ENCODE peak calls at places on chromosomes 16 and 17, in seven cellular contexts. U is Peyer's patch, G is ovary, B is H1, A is testis, T is HCT116, L is endothelial cell of umbilical vein. W is an unnamed sample.

GRCh38 chr16:85835956-85836705 is 36.6 kb downstream of the COX4I1 start:
- DNase-seq in B (no peak), T (no peak), G (no peak), U (no peak), L (no peak), A (no peak), W (no peak)

GRCh38 chr16:89706446-89707260 is 5.1 kb upstream of the SPATA2L start:
- DNase-seq in T (no peak), A (no peak), B (no peak), L (no peak), U (no peak), G (no peak), W (no peak)

GRCh38 chr16:48860341-48860740 is 250.4 kb upstream of the N4BP1 start:
- DNase-seq in A (no peak), U (no peak), G (no peak), T (no peak), L (no peak), B (no peak), W (no peak)

GRCh38 chr16:79089735-79090284 is 510.7 kb downstream of the MAF start:
- DNase-seq in L (no peak), U (peak; percentile 63), T (no peak), A (peak; percentile 36), G (no peak), B (no peak), W (no peak)

GRCh38 chr16:56601325-56601724 is 7.1 kb upstream of the MT2A start:
- DNase-seq in L (no peak), G (peak; percentile 13), T (no peak), U (no peak), A (no peak), B (no peak), W (no peak)

GRCh38 chr16:29757950-29758466 is 12.2 kb upstream of the C16orf54 start:
- DNase-seq in T (no peak), G (peak; percentile 57), A (no peak), L (no peak), U (no peak), B (no peak), W (no peak)

GRCh38 chr16:50791522-50791921 is 49.6 kb downstream of the CYLD start:
- DNase-seq in B (no peak), G (no peak), L (no peak), U (no peak), A (no peak), T (no peak), W (no peak)

GRCh38 chr16:86723699-86724098 is 145.3 kb downstream of the FOXL1 start:
- DNase-seq in T (peak; percentile 21), G (no peak), B (peak; percentile 60), U (no peak), L (no peak), A (peak; percentile 59), W (no peak)

GRCh38 chr17:47698749-47699535 is 5.0 kb downstream of the TBKBP1 start:
- DNase-seq in U (peak; percentile 88), G (peak; percentile 70), A (peak; percentile 63), L (peak; percentile 39), B (peak; percentile 92), T (no peak), W (no peak)

GRCh38 chr17:61481421-61481820 is 29.2 kb downstream of the TBX4 start:
- DNase-seq in G (no peak), U (peak; percentile 32), A (no peak), T (no peak), L (no peak), B (peak; percentile 44), W (no peak)

GRCh38 chr16:77677129-77677528 is 45.2 kb upstream of the NUDT7 start:
- DNase-seq in T (no peak), G (no peak), L (no peak), A (no peak), U (no peak), B (no peak), W (no peak)

GRCh38 chr16:30472328-30472942 is at the start of gene ITGAL:
- DNase-seq in B (no peak), T (no peak), L (no peak), A (peak; percentile 24), U (peak; percentile 91), G (peak; percentile 19), W (no peak)

GRCh38 chr16:26963109-26963508 is 103.6 kb upstream of the C16orf82 start:
- DNase-seq in G (no peak), B (peak; percentile 70), L (no peak), A (peak; percentile 34), T (peak; percentile 8), U (no peak), W (no peak)

GRCh38 chr17:78653382-78653781 is 76.2 kb upstream of the DNAH17 start:
- DNase-seq in B (no peak), L (peak; percentile 16), A (no peak), G (no peak), U (no peak), T (no peak), W (no peak)

GRCh38 chr16:31351937-31352315 is 3.0 kb upstream of the ITGAX start:
- DNase-seq in G (no peak), B (no peak), U (peak; percentile 47), A (no peak), T (no peak), L (no peak), W (no peak)

GRCh38 chr17:80646328-80646727 is 101.7 kb downstream of the RPTOR start:
- DNase-seq in G (no peak), T (no peak), L (no peak), A (no peak), B (no peak), U (no peak), W (no peak)

GRCh38 chr16:74078877-74079586 is 217.6 kb upstream of the PSMD7 start:
- DNase-seq in U (no peak), A (no peak), B (no peak), T (no peak), G (no peak), L (no peak), W (no peak)

GRCh38 chr17:30378191-30378796 is 433 bp upstream of the CPD start:
- DNase-seq in T (no peak), A (peak; percentile 50), L (no peak), G (peak; percentile 29), B (peak; percentile 59), U (peak; percentile 68), W (no peak)

GRCh38 chr17:61307905-61308886 is 91.4 kb upstream of the TBX2 start:
- DNase-seq in G (no peak), A (no peak), T (no peak), U (no peak), B (no peak), L (no peak), W (no peak)

GRCh38 chr17:78272181-78272913 is 40.9 kb downstream of the TMEM235 start:
- DNase-seq in A (peak; percentile 82), L (no peak), B (no peak), G (peak; percentile 83), T (no peak), U (peak; percentile 88), W (no peak)

GRCh38 chr17:44362964-44363612 is 565 bp downstream of the FAM171A2 start:
- DNase-seq in B (peak; percentile 66), L (peak; percentile 18), T (no peak), U (no peak), G (no peak), A (no peak), W (no peak)

GRCh38 chr16:49810769-49811315 is 45.1 kb downstream of the ZNF423 start:
- DNase-seq in A (no peak), U (no peak), L (no peak), G (no peak), T (no peak), B (no peak), W (no peak)

GRCh38 chr16:87830673-87831420 is 38.5 kb downstream of the SLC7A5 start:
- DNase-seq in U (no peak), B (no peak), G (no peak), A (no peak), L (no peak), T (no peak), W (no peak)
- TF ChIP-seq POLR2A in U (no peak), B (no peak), G (no peak), A (no peak), L (no peak), T (no peak), W (no peak)

GRCh38 chr17:8877984-8878383 is 10.5 kb upstream of the PIK3R6 start:
- DNase-seq in L (no peak), U (no peak), G (no peak), B (no peak), T (no peak), A (no peak), W (no peak)
- TF ChIP-seq POLR2A in L (no peak), U (no peak), G (no peak), B (no peak), T (no peak), A (no peak), W (no peak)

GRCh38 chr17:21127508-21128077 is 829 bp downstream of the DHRS7B start:
- DNase-seq in T (no peak), B (no peak), A (no peak), G (no peak), L (no peak), U (no peak), W (no peak)

GRCh38 chr17:21129023-21129681 is 2.4 kb downstream of the DHRS7B start:
- DNase-seq in G (peak; percentile 30), B (no peak), U (no peak), A (peak; percentile 62), L (peak; percentile 64), T (no peak), W (no peak)

GRCh38 chr17:21124096-21124495 is 2.7 kb upstream of the DHRS7B start:
- DNase-seq in G (no peak), A (no peak), U (no peak), B (no peak), T (no peak), L (no peak), W (no peak)

GRCh38 chr17:21125862-21126261 is 902 bp upstream of the DHRS7B start:
- DNase-seq in B (no peak), U (peak; percentile 66), T (no peak), G (no peak), A (no peak), L (peak; percentile 18), W (no peak)

DNA sequence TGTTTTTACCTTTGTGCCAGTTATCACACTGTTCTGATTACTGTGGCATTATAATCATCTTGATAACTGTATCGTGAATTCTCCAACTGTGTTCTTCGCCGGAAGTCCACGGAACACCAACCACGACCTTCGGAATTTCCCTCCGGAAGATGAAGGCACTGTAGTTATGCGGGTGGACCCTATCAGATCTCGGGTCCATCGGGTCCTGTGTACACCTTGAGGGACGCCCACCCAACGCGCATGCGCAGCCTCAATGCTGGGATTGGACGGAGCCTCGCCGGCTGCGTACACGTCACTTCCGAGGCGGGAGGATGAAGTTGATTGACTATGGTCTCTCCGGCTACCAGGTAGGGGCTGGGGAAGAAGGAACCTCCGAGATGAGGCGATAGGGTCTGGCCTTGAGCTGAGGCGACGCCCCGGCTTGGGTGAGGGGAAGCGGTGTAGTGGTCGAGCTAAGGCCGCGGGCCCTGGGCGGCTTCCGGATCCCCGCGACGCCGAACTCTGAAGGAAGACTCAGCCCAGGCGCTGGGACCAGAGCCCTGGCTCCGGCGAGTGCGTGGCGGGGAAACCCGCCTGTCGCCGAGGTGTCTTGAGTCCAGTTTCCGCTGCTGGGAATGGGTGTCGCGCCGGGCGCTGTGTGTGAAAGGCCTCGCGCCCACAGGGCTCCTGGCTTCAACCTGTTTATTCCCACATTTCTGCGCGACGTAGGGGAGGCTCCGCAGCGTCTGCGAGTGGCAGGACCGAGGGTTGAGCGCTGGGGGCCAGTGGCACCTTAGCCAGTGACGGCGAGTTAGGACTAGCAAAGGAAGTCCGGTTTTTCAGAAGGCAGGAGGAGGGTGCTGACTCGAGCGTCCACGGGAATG is at the start of gene DHRS7B:
- DNase-seq in G (peak; percentile 94), T (peak; percentile 95), L (peak; percentile 93), B (peak; percentile 98), U (peak; percentile 99), A (peak; percentile 97), W (peak; percentile 99)
- TF ChIP-seq POLR2A in G (peak; percentile 41), T (peak; percentile 81), L (no peak), B (no peak), U (peak; percentile 58), A (no peak), W (no peak)

GRCh38 chr16:4116328-4117249 is at the start of gene ADCY9:
- DNase-seq in B (peak; percentile 85), U (peak; percentile 89), G (peak; percentile 77), T (peak; percentile 16), L (peak; percentile 47), A (peak; percentile 87), W (no peak)
- TF ChIP-seq POLR2A in B (no peak), U (peak; percentile 54), G (peak; percentile 53), T (peak; percentile 61), L (peak; percentile 47), A (no peak), W (no peak)

W was measured in esophagus muscularis mucosa.